ENCODE peak calls at places on chromosomes 1 and 21, in six cellular contexts. V, W, R, S, L and H are unnamed samples.

GRCh38 chr1:171366099-171366498 is 52.1 kb downstream of the FMO4 start:
- DNase-seq in V (no peak), W (peak; percentile 41), R (no peak), S (no peak), L (no peak), H (no peak)

GRCh38 chr1:84665703-84666317 is 24.5 kb downstream of the SSX2IP start:
- DNase-seq in V (no peak), W (peak; percentile 64), R (no peak), S (no peak), L (no peak), H (no peak)

GRCh38 chr21:45388011-45388521 is 16.9 kb upstream of the COL18A1 start:
- DNase-seq in V (no peak), W (no peak), R (peak; percentile 71), S (no peak), L (peak; percentile 40), H (no peak)

GRCh38 chr1:211698161-211699026 is 23.0 kb upstream of the NEK2 start:
- DNase-seq in V (no peak), W (peak; percentile 68), R (peak; percentile 31), S (peak; percentile 49), L (peak; percentile 75), H (peak; percentile 78)

GRCh38 chr1:91729621-91730348 is 156.2 kb downstream of the TGFBR3 start:
- DNase-seq in V (no peak), W (no peak), R (no peak), S (no peak), L (no peak), H (no peak)

GRCh38 chr1:84634536-84635205 is 55.6 kb downstream of the SSX2IP start:
- DNase-seq in V (no peak), W (peak; percentile 13), R (no peak), S (no peak), L (no peak), H (no peak)

GRCh38 chr1:34708106-34708505 is 46.7 kb upstream of the GJB5 start:
- DNase-seq in V (no peak), W (no peak), R (no peak), S (no peak), L (no peak), H (no peak)

GRCh38 chr1:230277201-230277771 is 148.8 kb downstream of the PGBD5 start:
- DNase-seq in V (no peak), W (no peak), R (peak; percentile 68), S (no peak), L (no peak), H (no peak)

GRCh38 chr1:91700771-91701493 is 185.0 kb downstream of the TGFBR3 start:
- DNase-seq in V (peak; percentile 85), W (peak; percentile 50), R (no peak), S (no peak), L (no peak), H (no peak)

GRCh38 chr1:64182207-64182606 is 21.2 kb upstream of the UBE2U start:
- DNase-seq in V (no peak), W (no peak), R (no peak), S (no peak), L (no peak), H (no peak)

GRCh38 chr1:67627906-67628305 is 57.1 kb upstream of the GADD45A start:
- DNase-seq in V (no peak), W (no peak), R (no peak), S (no peak), L (no peak), H (no peak)

GRCh38 chr1:227437495-227438008 is 119.3 kb upstream of the CDC42BPA start:
- DNase-seq in V (no peak), W (peak; percentile 79), R (peak; percentile 79), S (no peak), L (no peak), H (no peak)

GRCh38 chr1:46440478-46440877 is 46.4 kb downstream of the FAAH start:
- DNase-seq in V (no peak), W (no peak), R (no peak), S (no peak), L (no peak), H (no peak)

GRCh38 chr21:44802396-44803153 is 955 bp upstream of the UBE2G2 start:
- DNase-seq in V (no peak), W (peak; percentile 34), R (no peak), S (no peak), L (no peak), H (no peak)

GRCh38 chr1:231186356-231187115 is 24.7 kb downstream of the TRIM67 start:
- DNase-seq in V (no peak), W (no peak), R (no peak), S (no peak), L (no peak), H (no peak)

GRCh38 chr1:24929091-24929875 is 793 bp downstream of the RUNX3 start:
- DNase-seq in V (peak; percentile 15), W (no peak), R (no peak), S (peak; percentile 48), L (no peak), H (peak; percentile 82)

GRCh38 chr1:162551969-162552683 is 9.4 kb upstream of the UAP1 start:
- DNase-seq in V (peak; percentile 17), W (peak; percentile 54), R (no peak), S (no peak), L (no peak), H (no peak)

GRCh38 chr1:175784826-175785225 is 41.4 kb upstream of the TNR start:
- DNase-seq in V (no peak), W (no peak), R (no peak), S (no peak), L (no peak), H (no peak)

GRCh38 chr1:172670791-172671190 is 11.9 kb downstream of the FASLG start:
- DNase-seq in V (no peak), W (no peak), R (no peak), S (no peak), L (no peak), H (peak; percentile 83)

GRCh38 chr1:246320286-246320685 is 186.8 kb downstream of the SMYD3 start:
- DNase-seq in V (no peak), W (peak; percentile 56), R (peak; percentile 22), S (no peak), L (no peak), H (no peak)

GRCh38 chr1:164726235-164726634 is 167.3 kb downstream of the PBX1 start:
- DNase-seq in V (peak; percentile 82), W (peak; percentile 95), R (no peak), S (no peak), L (no peak), H (no peak)

GRCh38 chr1:226946841-226947240 is 6.7 kb downstream of the COQ8A start:
- DNase-seq in V (no peak), W (no peak), R (peak; percentile 76), S (no peak), L (no peak), H (no peak)

GRCh38 chr1:208158640-208159541 is 85.3 kb downstream of the PLXNA2 start:
- DNase-seq in V (no peak), W (peak; percentile 67), R (no peak), S (no peak), L (no peak), H (no peak)

GRCh38 chr1:16461681-16462080 is 21.2 kb downstream of the NECAP2 start:
- DNase-seq in V (no peak), W (no peak), R (no peak), S (no peak), L (no peak), H (no peak)

GRCh38 chr1:113142791-113143190 is 69.8 kb downstream of the LRIG2 start:
- DNase-seq in V (peak; percentile 17), W (peak; percentile 56), R (peak; percentile 41), S (no peak), L (no peak), H (no peak)

GRCh38 chr1:184028854-184029623 is 8.5 kb downstream of the COLGALT2 start:
- DNase-seq in V (no peak), W (no peak), R (peak; percentile 52), S (no peak), L (peak; percentile 47), H (no peak)

GRCh38 chr1:22275626-22276395 is 132.9 kb upstream of the WNT4 start:
- DNase-seq in V (peak; percentile 12), W (peak; percentile 78), R (peak; percentile 64), S (no peak), L (no peak), H (no peak)

GRCh38 chr21:29655577-29655976 is 284.2 kb downstream of the GRIK1 start:
- DNase-seq in V (no peak), W (no peak), R (no peak), S (no peak), L (no peak), H (no peak)

GRCh38 chr1:218942421-218942820 is 231.3 kb upstream of the LYPLAL1 start:
- DNase-seq in V (no peak), W (no peak), R (peak; percentile 25), S (no peak), L (peak; percentile 16), H (no peak)

GRCh38 chr1:82227696-82228095 is 427.0 kb downstream of the ADGRL2 start:
- DNase-seq in V (no peak), W (peak; percentile 48), R (peak; percentile 18), S (no peak), L (no peak), H (no peak)

GRCh38 chr1:245876586-245876985 is 630.5 kb downstream of the SMYD3 start:
- DNase-seq in V (no peak), W (peak; percentile 78), R (no peak), S (no peak), L (no peak), H (no peak)

GRCh38 chr1:23777979-23778814 is at the start of gene PITHD1:
- DNase-seq in V (peak; percentile 58), W (peak; percentile 85), R (peak; percentile 83), S (peak; percentile 74), L (peak; percentile 75), H (peak; percentile 87)

GRCh38 chr21:41685511-41686149 is 81.2 kb downstream of the RIPK4 start:
- DNase-seq in V (no peak), W (no peak), R (no peak), S (no peak), L (no peak), H (no peak)

GRCh38 chr1:41851589-41851988 is 67.1 kb downstream of the HIVEP3 start:
- DNase-seq in V (no peak), W (peak; percentile 88), R (no peak), S (no peak), L (no peak), H (peak; percentile 18)

GRCh38 chr1:25694167-25694566 is 77.6 kb downstream of the MAN1C1 start:
- DNase-seq in V (peak; percentile 95), W (peak; percentile 75), R (peak; percentile 25), S (no peak), L (no peak), H (no peak)

GRCh38 chr1:57422271-57423134 is 1.4 kb downstream of the DAB1 start:
- DNase-seq in V (no peak), W (peak; percentile 21), R (no peak), S (no peak), L (peak; percentile 20), H (no peak)

GRCh38 chr1:52192436-52192835 is 50.5 kb downstream of the ZFYVE9 start:
- DNase-seq in V (no peak), W (peak; percentile 17), R (no peak), S (no peak), L (no peak), H (no peak)